ENCODE peak calls at places on chromosome 21, in five cellular contexts. W is hepatocyte; X is aorta; U is dorsolateral prefrontal cortex; V is CD4-positive, alpha-beta memory T cell. R is an unnamed sample.

GRCh38 chr21:25689226-25689625 is 45.5 kb downstream of the ATP5PF start:
- DNase-seq in W (no peak), X (no peak), U (no peak), V (no peak), R (no peak)

GRCh38 chr21:42234026-42234425 is 15.1 kb downstream of the ABCG1 start:
- DNase-seq in W (no peak), X (no peak), U (no peak), V (no peak), R (peak)

GRCh38 chr21:22319435-22319834 is 1321.2 kb downstream of the NCAM2 start:
- DNase-seq in W (no peak), X (no peak), U (no peak), V (no peak), R (no peak)

GRCh38 chr21:41500931-41501381 is 7.0 kb downstream of the TMPRSS2 start:
- DNase-seq in W (peak), X (no peak), U (no peak), V (no peak), R (no peak)

GRCh38 chr21:30340714-30341573 is 3.5 kb upstream of the KRTAP27-1 start:
- DNase-seq in W (peak), X (no peak), U (no peak), V (no peak), R (peak)

GRCh38 chr21:34774750-34775149 is 106.0 kb downstream of the CLIC6 start:
- DNase-seq in W (no peak), X (no peak), U (no peak), V (no peak), R (no peak)

GRCh38 chr21:42980959-42981523 is 6.7 kb downstream of the PKNOX1 start:
- DNase-seq in W (no peak), X (no peak), U (no peak), V (no peak), R (no peak)

GRCh38 chr21:29302340-29302991 is 3.7 kb downstream of the BACH1 start:
- DNase-seq in W (peak), X (no peak), U (no peak), V (no peak), R (no peak)

GRCh38 chr21:42047821-42048613 is 23.1 kb upstream of the UMODL1 start:
- DNase-seq in W (no peak), X (peak), U (no peak), V (no peak), R (no peak)

GRCh38 chr21:41228006-41228370 is 60.0 kb downstream of the BACE2 start:
- DNase-seq in W (peak), X (no peak), U (no peak), V (no peak), R (no peak)

GRCh38 chr21:41759214-41759840 is 7.5 kb downstream of the RIPK4 start:
- DNase-seq in W (no peak), X (peak), U (no peak), V (no peak), R (no peak)

GRCh38 chr21:25560151-25560783 is 47.0 kb downstream of the MRPL39 start:
- DNase-seq in W (no peak), X (no peak), U (no peak), V (no peak), R (no peak)

GRCh38 chr21:39040494-39041110 is 142.6 kb downstream of the PSMG1 start:
- DNase-seq in W (no peak), X (peak), U (no peak), V (no peak), R (no peak)

GRCh38 chr21:39046236-39046911 is 136.9 kb downstream of the PSMG1 start:
- DNase-seq in W (no peak), X (peak), U (no peak), V (no peak), R (no peak)

GRCh38 chr21:39047046-39047445 is 136.2 kb downstream of the PSMG1 start:
- DNase-seq in W (no peak), X (no peak), U (no peak), V (no peak), R (no peak)

GRCh38 chr21:39037807-39038405 is 145.3 kb downstream of the PSMG1 start:
- DNase-seq in W (no peak), X (peak), U (no peak), V (no peak), R (no peak)

DNA sequence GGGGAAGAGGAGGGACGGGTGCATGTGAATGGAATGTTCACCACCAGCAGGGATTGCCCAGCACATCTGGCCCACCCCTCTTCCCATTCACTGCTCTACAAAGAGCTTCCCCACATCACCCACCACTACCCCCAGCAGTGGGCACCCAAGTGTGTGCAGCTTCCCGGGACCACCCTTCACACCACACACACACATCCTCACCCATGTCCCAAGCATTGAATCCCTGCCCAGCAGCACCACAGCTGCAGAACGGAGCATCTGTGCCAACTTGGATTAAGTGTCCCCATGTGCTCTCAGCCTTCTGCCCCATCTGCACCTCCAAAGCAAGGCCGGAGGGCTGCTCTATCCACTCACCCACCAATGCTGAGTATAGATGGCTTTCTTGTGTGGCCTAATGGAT is 141.4 kb downstream of the PSMG1 start:
- DNase-seq in W (no peak), X (peak), U (no peak), V (no peak), R (no peak)
- H3K27ac ChIP-seq in W (no peak), X (no peak), U (no peak), V (no peak), R (no peak)

DNA sequence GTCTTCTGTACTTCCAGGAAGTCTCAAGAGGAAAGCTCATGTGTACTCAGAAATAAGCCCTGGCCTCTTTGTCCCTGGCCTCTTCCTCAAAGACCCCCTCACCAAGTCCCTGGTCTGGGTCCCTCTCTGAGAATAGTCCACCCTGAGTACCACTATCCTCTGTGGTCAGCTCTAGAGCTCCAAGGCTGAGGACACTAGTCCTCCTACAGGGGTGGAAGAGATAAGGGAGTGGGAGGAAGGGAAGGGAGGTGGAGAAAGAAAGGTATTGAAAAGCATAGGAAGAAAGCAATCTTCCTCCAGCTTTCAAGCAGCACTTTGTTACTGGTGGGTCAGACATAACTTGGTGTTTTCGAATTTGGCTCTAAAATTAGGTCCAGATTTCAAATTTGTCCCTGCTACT is 181.4 kb downstream of the NRIP1 start:
- DNase-seq in W (no peak), X (no peak), U (no peak), V (no peak), R (no peak)
- H3K27ac ChIP-seq in W (no peak), X (no peak), U (no peak), V (no peak), R (no peak)

GRCh38 chr21:38277501-38278111 is 20.8 kb downstream of the KCNJ15 start:
- DNase-seq in W (peak), X (no peak), U (no peak), V (no peak), R (no peak)

GRCh38 chr21:38268859-38269566 is 12.2 kb downstream of the KCNJ15 start:
- DNase-seq in W (no peak), X (no peak), U (no peak), V (no peak), R (no peak)

GRCh38 chr21:38269567-38269917 is 12.8 kb downstream of the KCNJ15 start:
- DNase-seq in W (peak), X (no peak), U (no peak), V (no peak), R (no peak)

GRCh38 chr21:38272215-38272614 is 15.4 kb downstream of the KCNJ15 start:
- DNase-seq in W (no peak), X (no peak), U (no peak), V (no peak), R (no peak)

GRCh38 chr21:38273745-38274544 is 17.2 kb downstream of the KCNJ15 start:
- DNase-seq in W (no peak), X (no peak), U (no peak), V (no peak), R (no peak)
- H3K27ac ChIP-seq in W (no peak), X (no peak), U (no peak), V (no peak), R (no peak)

DNA sequence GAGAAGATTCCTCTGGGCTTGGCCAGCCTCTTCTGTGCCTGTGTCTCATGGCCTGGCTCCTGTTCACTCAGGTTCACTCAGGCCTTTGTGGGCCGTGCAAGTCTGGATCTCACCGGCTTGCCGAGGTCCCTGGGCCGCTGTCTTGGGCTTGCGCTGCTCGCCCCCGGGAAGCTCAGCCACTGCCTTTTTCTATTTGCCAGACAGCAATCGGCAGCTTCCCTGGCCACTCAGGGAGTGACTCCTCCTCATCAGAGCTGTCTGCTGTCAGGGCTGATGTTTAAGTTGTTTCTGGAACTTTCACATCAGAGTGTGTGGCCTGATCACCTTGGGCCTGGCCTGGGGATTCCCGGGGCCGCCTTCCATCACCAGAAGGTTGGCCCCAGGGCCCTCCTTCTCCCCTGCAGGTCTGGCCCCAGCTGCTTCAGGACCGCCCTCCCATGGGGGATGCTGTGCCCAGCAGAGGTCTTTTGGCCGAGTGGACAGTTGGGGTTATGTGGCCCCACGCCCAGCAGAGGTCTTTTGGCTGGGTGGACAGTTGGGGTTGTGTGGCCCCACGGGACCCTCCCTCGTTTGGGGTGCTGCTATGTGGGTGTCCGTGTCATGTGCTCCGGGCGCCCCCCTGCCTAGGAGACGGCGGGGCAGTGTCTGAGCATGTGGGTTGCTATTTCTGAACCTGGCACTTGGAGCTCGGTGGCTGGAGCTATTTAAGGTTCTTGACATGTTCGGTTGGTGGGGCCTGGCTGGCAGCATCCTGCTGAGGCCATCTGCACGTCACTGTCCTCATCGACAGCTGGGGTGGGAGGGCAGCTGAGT is 12.5 kb downstream of the SLX9 start:
- DNase-seq in W (no peak), X (peak), U (no peak), V (no peak), R (no peak)
- H3K27ac ChIP-seq in W (no peak), X (peak), U (no peak), V (no peak), R (no peak)

GRCh38 chr21:33217168-33217567 is 12.6 kb upstream of the IFNAR2 start:
- DNase-seq in W (no peak), X (no peak), U (no peak), V (no peak), R (no peak)
- H3K27ac ChIP-seq in W (no peak), X (no peak), U (no peak), V (no peak), R (no peak)

DNA sequence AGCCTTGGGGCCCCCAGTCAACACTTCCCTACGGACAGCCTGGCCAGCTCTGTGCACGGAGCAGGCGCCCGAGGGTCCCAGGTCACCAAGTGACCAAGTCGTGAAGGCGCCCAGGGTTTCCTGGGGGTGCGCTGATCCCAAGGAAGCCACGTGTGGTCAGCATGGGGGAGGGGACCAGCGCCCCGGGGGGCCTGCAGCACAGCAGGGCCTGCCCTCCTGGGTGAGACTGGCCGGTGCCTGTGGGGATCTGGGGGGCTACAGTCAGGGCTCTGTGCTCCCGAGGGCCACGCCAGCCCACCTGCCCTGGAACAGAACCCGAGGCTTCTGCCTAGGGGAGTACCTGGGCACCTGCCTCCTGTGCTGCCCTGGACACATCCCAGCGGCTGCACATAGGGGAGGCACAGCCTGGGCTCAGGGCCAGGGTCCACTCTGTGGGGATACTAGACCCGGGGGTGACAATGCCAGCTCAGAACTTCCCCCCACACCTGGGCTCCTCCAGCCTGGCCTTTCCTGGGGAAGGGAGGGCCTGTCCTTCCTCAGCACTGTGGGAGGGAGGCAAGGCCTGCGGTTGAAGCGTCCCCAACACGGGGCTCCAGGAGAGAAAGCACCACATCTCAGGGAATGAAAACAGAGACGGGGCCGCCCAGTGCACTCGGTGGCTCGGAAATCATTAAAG is 6.2 kb upstream of the POFUT2 start:
- DNase-seq in W (peak), X (no peak), U (no peak), V (no peak), R (peak)
- H3K27ac ChIP-seq in W (peak), X (peak), U (no peak), V (no peak), R (peak)

DNA sequence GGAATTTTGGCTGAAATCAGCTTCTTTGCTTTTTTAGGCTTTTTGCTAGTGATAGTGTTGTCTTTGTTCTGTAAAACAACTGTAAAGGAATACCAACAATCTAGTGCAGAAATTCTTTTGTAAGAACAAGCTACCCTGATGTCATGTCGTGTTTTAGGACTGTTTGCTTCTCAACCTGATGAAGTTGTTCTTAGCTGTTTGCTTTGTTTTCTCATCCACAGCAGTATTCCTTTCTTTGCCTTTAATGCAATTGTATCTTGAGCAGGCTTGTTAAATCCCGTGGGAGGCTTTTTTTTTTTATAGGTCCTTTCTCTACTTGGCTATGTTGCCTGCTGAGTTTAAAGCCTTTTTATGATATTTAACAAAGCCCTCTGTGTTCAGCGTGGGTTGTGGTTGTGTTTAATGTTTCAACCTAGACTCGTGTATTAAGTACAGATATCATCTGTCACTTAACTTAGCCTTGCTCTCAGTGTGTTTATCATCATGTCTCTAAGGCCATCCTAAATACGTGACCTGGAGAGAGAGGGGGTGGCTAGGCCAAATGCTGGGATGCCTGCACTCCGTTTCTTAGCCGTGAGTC is 31.6 kb downstream of the ADARB1 start:
- DNase-seq in W (no peak), X (no peak), U (no peak), V (no peak), R (no peak)
- H3K27ac ChIP-seq in W (peak), X (peak), U (no peak), V (no peak), R (no peak)

DNA sequence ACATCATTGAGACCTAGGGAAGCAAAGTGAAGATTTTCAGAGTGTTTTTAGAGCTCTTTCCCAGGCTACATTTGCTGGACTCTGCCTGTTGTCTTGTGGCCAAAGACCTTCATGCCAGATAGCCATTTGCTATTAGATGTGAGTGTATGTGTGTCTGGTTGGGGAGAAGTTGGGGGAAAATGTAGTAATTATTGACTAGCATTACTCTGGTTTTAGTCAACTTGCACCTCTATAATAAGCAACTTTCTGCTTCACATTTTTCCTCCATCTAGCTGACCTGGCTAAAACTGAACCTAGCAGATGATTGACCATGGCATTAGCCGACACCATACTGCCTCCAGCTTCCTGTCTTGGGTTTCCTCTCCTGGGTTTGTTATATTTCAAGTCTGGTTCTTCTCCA is 239.1 kb downstream of the USP25 start:
- DNase-seq in W (no peak), X (no peak), U (no peak), V (no peak), R (no peak)
- H3K27ac ChIP-seq in W (no peak), X (no peak), U (no peak), V (no peak), R (no peak)

DNA sequence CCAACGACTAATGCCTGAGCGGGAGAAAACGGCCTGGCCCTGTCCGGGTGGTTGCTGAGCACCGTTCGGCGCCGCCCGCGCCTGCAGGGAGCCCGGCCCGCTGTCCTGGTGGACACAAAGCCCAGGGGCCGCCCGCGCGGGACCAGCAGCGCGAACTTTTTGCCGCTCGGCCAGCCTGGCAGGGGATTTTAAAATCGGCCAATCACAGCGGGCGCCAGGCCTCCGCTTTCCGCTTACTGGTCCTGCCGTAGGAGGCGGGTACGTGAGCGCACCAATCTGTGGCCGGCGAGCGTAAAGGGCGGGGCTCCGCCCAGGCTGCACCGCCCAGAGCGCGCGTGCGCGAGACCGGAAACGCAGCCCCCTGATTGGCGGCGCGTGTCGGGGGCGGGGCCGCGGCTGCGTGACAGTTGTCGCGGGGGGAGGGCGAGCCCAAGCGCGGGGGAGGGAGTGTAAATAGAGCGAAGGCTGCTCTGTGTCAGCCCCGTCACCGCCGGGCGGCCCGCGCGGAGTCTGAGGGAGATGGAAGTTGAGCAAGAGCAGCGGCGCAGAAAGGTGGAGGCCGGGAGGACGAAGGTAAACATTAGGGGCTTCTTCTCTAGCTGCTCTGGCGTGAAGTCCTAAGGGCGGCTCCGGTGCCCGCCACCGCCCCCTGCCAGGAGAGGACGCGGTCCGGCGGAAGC is at the start of the genes C21orf58 and PCNT:
- DNase-seq in W (peak), X (peak), U (peak), V (peak), R (peak)
- H3K27ac ChIP-seq in W (peak), X (peak), U (peak), V (peak), R (peak)

GRCh38 chr21:36696640-36697472 is 2.1 kb upstream of the SIM2 start:
- DNase-seq in W (no peak), X (no peak), U (no peak), V (no peak), R (peak)

GRCh38 chr21:36699546-36700294 is 805 bp downstream of the SIM2 start:
- DNase-seq in W (no peak), X (peak), U (no peak), V (no peak), R (peak)

GRCh38 chr21:36697473-36698159 is 1.3 kb upstream of the SIM2 start:
- DNase-seq in W (no peak), X (no peak), U (no peak), V (no peak), R (peak)

GRCh38 chr21:36699026-36699545 is at the start of gene SIM2:
- DNase-seq in W (no peak), X (no peak), U (no peak), V (no peak), R (peak)

GRCh38 chr21:36698160-36699025 is 522 bp upstream of the SIM2 start:
- DNase-seq in W (no peak), X (no peak), U (no peak), V (no peak), R (peak)
- H3K27ac ChIP-seq in W (no peak), X (no peak), U (no peak), V (no peak), R (no peak)